ENCODE peak calls at places on chromosomes 2 and 18, in nine cellular contexts. K is left kidney, A is hepatic stellate cell, Z is psoas muscle, R is glomerular endothelial cell, X is GM12865, V is NCI-H1092 treated with DMSO at 0.1 percent for 48 hours, F is lower lobe of right lung, L is endothelial cell. H is an unnamed sample.
A peak's percentile ranks its signal among the peaks of the same experiment; 100 is the strongest.

GRCh38 chr18:49728542-49728941 is 84.8 kb downstream of the ACAA2 start:
- DNase-seq in F (peak; percentile 61), V (peak; percentile 44), K (peak; percentile 75), X (peak; percentile 51), L (peak; percentile 51), Z (peak; percentile 53), A (peak; percentile 41), R (no peak), H (peak; percentile 50)

GRCh38 chr2:144582651-144583361 is 62.9 kb upstream of the ZEB2 start:
- DNase-seq in X (no peak), K (no peak), Z (no peak), L (peak; percentile 33), R (no peak), F (no peak), V (no peak), A (no peak), H (no peak)

GRCh38 chr2:221444106-221444505 is 128.0 kb downstream of the EPHA4 start:
- DNase-seq in A (peak; percentile 12), L (no peak), Z (no peak), F (no peak), K (no peak), V (no peak), X (no peak), R (no peak), H (no peak)

GRCh38 chr2:196442211-196442610 is 197.3 kb upstream of the CCDC150 start:
- DNase-seq in Z (no peak), K (no peak), R (no peak), F (no peak), A (no peak), L (no peak), X (no peak), V (no peak), H (no peak)

GRCh38 chr2:20579866-20580265 is 71.0 kb downstream of the HS1BP3 start:
- DNase-seq in Z (no peak), K (no peak), L (no peak), X (no peak), A (no peak), F (peak; percentile 76), V (no peak), R (no peak), H (no peak)

GRCh38 chr18:28338316-28338715 is 161.4 kb upstream of the CDH2 start:
- DNase-seq in L (no peak), Z (no peak), F (no peak), K (no peak), A (no peak), V (no peak), R (no peak), X (no peak), H (no peak)

GRCh38 chr2:190755796-190756415 is 107.0 kb downstream of the NAB1 start:
- DNase-seq in A (no peak), R (no peak), V (no peak), K (no peak), X (no peak), Z (no peak), L (no peak), F (no peak), H (no peak)

GRCh38 chr18:74623047-74623816 is 25.6 kb downstream of the ZNF407 start:
- DNase-seq in L (no peak), Z (no peak), A (no peak), X (no peak), R (no peak), F (no peak), K (peak; percentile 14), V (no peak), H (no peak)

GRCh38 chr2:8406271-8406670 is 275.6 kb upstream of the ID2 start:
- DNase-seq in Z (no peak), X (no peak), K (no peak), R (no peak), A (no peak), V (no peak), F (no peak), L (no peak), H (no peak)

GRCh38 chr18:6752200-6752873 is 22.8 kb downstream of the ARHGAP28 start:
- DNase-seq in V (no peak), R (no peak), K (no peak), X (no peak), F (no peak), L (peak; percentile 13), Z (no peak), A (peak; percentile 10), H (no peak)

GRCh38 chr2:189555243-189555642 is 25.3 kb downstream of the SLC40A1 start:
- DNase-seq in X (no peak), F (no peak), Z (no peak), A (no peak), L (no peak), V (no peak), K (no peak), R (no peak), H (no peak)

GRCh38 chr2:200860092-200860795 is 4.2 kb downstream of the CLK1 start:
- DNase-seq in X (no peak), V (no peak), A (peak; percentile 36), L (no peak), Z (no peak), F (no peak), R (no peak), K (peak; percentile 26), H (no peak)

GRCh38 chr2:216691210-216691741 is 4.1 kb downstream of the IGFBP5 start:
- DNase-seq in A (peak; percentile 95), Z (peak; percentile 88), V (peak; percentile 85), F (peak; percentile 72), R (no peak), L (no peak), X (no peak), K (peak; percentile 94), H (peak; percentile 87)

GRCh38 chr2:224163573-224164307 is 124.7 kb upstream of the SERPINE2 start:
- DNase-seq in X (no peak), V (no peak), A (peak; percentile 34), R (no peak), L (no peak), K (no peak), F (no peak), Z (no peak), H (no peak)

GRCh38 chr2:241020629-241021190 is 22.3 kb downstream of the SNED1 start:
- DNase-seq in F (no peak), A (no peak), V (no peak), X (no peak), R (no peak), L (no peak), Z (no peak), K (no peak), H (no peak)

GRCh38 chr2:166539340-166540162 is 45.5 kb upstream of the SCN7A start:
- DNase-seq in L (peak; percentile 65), X (peak; percentile 64), A (peak; percentile 10), F (no peak), V (peak; percentile 53), K (peak; percentile 87), Z (no peak), R (peak; percentile 60), H (peak; percentile 73)

GRCh38 chr18:46073474-46074331 is 1.6 kb upstream of the PSTPIP2 start:
- DNase-seq in L (peak; percentile 68), A (peak; percentile 46), V (peak; percentile 66), R (peak; percentile 54), Z (no peak), K (peak; percentile 87), F (no peak), X (peak; percentile 66), H (peak; percentile 56)

GRCh38 chr18:6601241-6601640 is 128.3 kb upstream of the ARHGAP28 start:
- DNase-seq in Z (no peak), V (no peak), F (no peak), K (no peak), L (no peak), R (no peak), A (no peak), X (no peak), H (no peak)

GRCh38 chr2:48213646-48214045 is 307.3 kb upstream of the FBXO11 start:
- DNase-seq in R (no peak), V (no peak), F (no peak), K (no peak), A (no peak), Z (no peak), L (no peak), X (no peak), H (no peak)

GRCh38 chr2:223042704-223043118 is 9.3 kb upstream of the KCNE4 start:
- DNase-seq in V (no peak), A (no peak), K (no peak), R (no peak), X (no peak), Z (no peak), L (no peak), F (no peak), H (no peak)

GRCh38 chr18:7618821-7619410 is 51.8 kb downstream of the PTPRM start:
- DNase-seq in L (no peak), R (no peak), F (no peak), K (peak; percentile 43), A (no peak), V (peak; percentile 50), X (no peak), Z (no peak), H (peak; percentile 78)

GRCh38 chr2:188523901-188524300 is 232.2 kb downstream of the GULP1 start:
- DNase-seq in Z (no peak), A (no peak), X (no peak), F (no peak), V (no peak), L (no peak), K (no peak), R (no peak), H (peak; percentile 63)

GRCh38 chr2:214482716-214483115 is 71.9 kb downstream of the VWC2L start:
- DNase-seq in X (no peak), L (no peak), A (no peak), F (no peak), K (no peak), V (no peak), R (no peak), Z (no peak), H (peak; percentile 64)

GRCh38 chr2:58878778-58879177 is 637.7 kb upstream of the FANCL start:
- DNase-seq in X (no peak), R (no peak), Z (no peak), V (no peak), A (no peak), F (no peak), L (no peak), K (no peak), H (no peak)

GRCh38 chr2:208315081-208315788 is 49.2 kb downstream of the PIKFYVE start:
- DNase-seq in R (no peak), A (peak; percentile 1), X (peak; percentile 71), L (no peak), F (no peak), V (no peak), K (no peak), Z (peak; percentile 48), H (no peak)

GRCh38 chr2:198930170-198930569 is 527.6 kb downstream of the SATB2 start:
- DNase-seq in R (no peak), K (peak; percentile 2), V (no peak), A (no peak), L (no peak), Z (no peak), X (no peak), F (no peak), H (no peak)

GRCh38 chr18:31099490-31100230 is 2.6 kb downstream of the DSC2 start:
- DNase-seq in V (no peak), F (no peak), R (no peak), A (no peak), X (no peak), Z (no peak), L (no peak), K (no peak), H (no peak)

GRCh38 chr2:199469514-199470360 is 12.0 kb upstream of the SATB2 start:
- DNase-seq in K (peak; percentile 24), X (no peak), R (no peak), F (no peak), Z (no peak), V (no peak), L (no peak), A (no peak), H (no peak)

GRCh38 chr2:112540906-112541305 is 1.4 kb upstream of the POLR1B start:
- DNase-seq in Z (no peak), V (no peak), F (no peak), A (no peak), R (no peak), L (no peak), K (no peak), X (no peak), H (no peak)

GRCh38 chr2:197628043-197628500 is 47.3 kb downstream of the RFTN2 start:
- DNase-seq in L (no peak), R (no peak), A (no peak), V (no peak), F (no peak), K (peak; percentile 17), X (peak; percentile 77), Z (no peak), H (no peak)

GRCh38 chr2:23947350-23947749 is 7.1 kb downstream of the UBXN2A start:
- DNase-seq in R (no peak), L (no peak), V (no peak), K (no peak), Z (no peak), A (no peak), X (no peak), F (no peak), H (no peak)